ENCODE peak calls at places on chromosomes 16 and 17, in eight cellular contexts. H is astrocyte of the spinal cord, B is progenitor cell of endocrine pancreas, E is lung, G is AG10803, O is fibroblast of the aortic adventitia, T is brain microvascular endothelial cell, Z is GM12865. Y is an unnamed sample.

GRCh38 chr17:32546031-32546444 is 59.2 kb downstream of the CDK5R1 start:
- DNase-seq in Z (no peak), E (no peak), T (no peak), H (no peak), O (no peak), B (no peak), G (peak; percentile 13), Y (no peak)

GRCh38 chr16:76780556-76780955 is 410.4 kb upstream of the MON1B start:
- DNase-seq in T (no peak), H (no peak), Z (no peak), O (no peak), B (no peak), E (no peak), G (no peak), Y (no peak)

GRCh38 chr17:31629696-31630470 is 229.2 kb downstream of the COPRS start:
- DNase-seq in E (no peak), T (no peak), B (no peak), G (peak; percentile 99), H (peak; percentile 29), Z (no peak), O (peak; percentile 87), Y (no peak)

GRCh38 chr17:16943541-16944333 is 28.2 kb downstream of the TNFRSF13B start:
- DNase-seq in G (no peak), E (no peak), T (no peak), H (no peak), O (no peak), Z (no peak), B (no peak), Y (no peak)

GRCh38 chr17:78888911-78889496 is 14.0 kb downstream of the CEP295NL start:
- DNase-seq in B (no peak), Z (no peak), O (no peak), G (no peak), H (no peak), T (no peak), E (no peak), Y (no peak)

GRCh38 chr16:1127101-1127500 is 25.8 kb upstream of the CACNA1H start:
- DNase-seq in E (no peak), Z (no peak), O (no peak), H (no peak), B (no peak), T (no peak), G (no peak), Y (no peak)

GRCh38 chr17:72735602-72736001 is 356.9 kb downstream of the SLC39A11 start:
- DNase-seq in O (no peak), H (no peak), T (no peak), Z (no peak), E (no peak), G (no peak), B (no peak), Y (no peak)

GRCh38 chr16:273547-274421 is 2.0 kb downstream of the RGS11 start:
- DNase-seq in B (no peak), O (no peak), Z (peak; percentile 15), T (no peak), H (no peak), E (no peak), G (no peak), Y (no peak)

GRCh38 chr16:67150833-67151396 is at the start of gene B3GNT9:
- DNase-seq in Z (peak; percentile 67), E (peak; percentile 66), B (no peak), H (peak; percentile 68), G (peak; percentile 74), O (peak; percentile 80), T (peak; percentile 43), Y (peak; percentile 88)

GRCh38 chr16:1991135-1991551 is 1.4 kb downstream of the SYNGR3 start:
- DNase-seq in B (no peak), G (no peak), O (no peak), Z (peak; percentile 91), E (no peak), T (no peak), H (no peak), Y (peak; percentile 78)

GRCh38 chr16:12538667-12539081 is 265.0 kb downstream of the CPPED1 start:
- DNase-seq in T (no peak), G (peak; percentile 44), O (peak; percentile 39), H (no peak), Z (peak; percentile 62), E (no peak), B (no peak), Y (no peak)

GRCh38 chr17:39152134-39152884 is 872 bp upstream of the PLXDC1 start:
- DNase-seq in T (no peak), H (no peak), B (no peak), Z (no peak), O (no peak), G (no peak), E (no peak), Y (no peak)

GRCh38 chr17:7440113-7440822 is 956 bp downstream of the FGF11 start:
- DNase-seq in E (no peak), H (peak; percentile 6), G (no peak), Z (peak; percentile 58), T (no peak), O (peak; percentile 22), B (no peak), Y (peak; percentile 72)

GRCh38 chr17:82083533-82084359 is 14.3 kb downstream of the FASN start:
- DNase-seq in Z (no peak), H (no peak), E (no peak), O (no peak), T (no peak), G (no peak), B (no peak), Y (no peak)

DNA sequence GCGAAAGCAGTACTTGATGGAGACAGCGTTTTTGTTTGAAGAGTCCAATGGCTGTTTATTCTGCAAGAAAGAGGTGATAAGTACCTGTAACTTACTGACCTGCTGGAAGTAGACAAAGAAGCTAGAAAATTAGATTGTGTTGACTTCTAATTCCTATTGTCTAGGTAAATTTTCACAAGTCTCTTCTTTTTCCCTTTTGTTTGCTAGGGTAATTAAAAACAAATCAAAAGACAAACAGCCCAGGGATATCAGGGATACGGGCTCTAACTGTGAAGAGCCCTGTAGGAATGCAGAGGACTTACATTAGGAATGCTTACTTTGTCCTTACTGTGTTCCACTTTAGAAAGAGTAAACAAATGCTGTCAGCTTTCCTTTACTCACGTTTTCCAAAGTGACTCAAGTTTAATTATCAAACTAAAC is 7.0 kb downstream of the PSME3IP1 start:
- DNase-seq in B (no peak), E (no peak), O (no peak), H (peak; percentile 14), Z (no peak), T (no peak), G (no peak), Y (no peak)
- TF ChIP-seq CTCF in B (no peak), E (no peak), O (no peak), H (no peak), Z (no peak), T (no peak), G (no peak), Y (no peak)

GRCh38 chr17:49612721-49613120 is 37.0 kb downstream of the NXPH3 start:
- DNase-seq in Z (no peak), G (no peak), T (no peak), B (no peak), O (no peak), H (no peak), E (no peak), Y (no peak)

GRCh38 chr17:49610883-49611584 is 35.4 kb downstream of the NXPH3 start:
- DNase-seq in B (no peak), G (peak; percentile 44), H (no peak), E (no peak), Z (no peak), O (no peak), T (no peak), Y (no peak)

GRCh38 chr17:49616546-49617205 is 41.0 kb downstream of the NXPH3 start:
- DNase-seq in E (peak; percentile 39), B (no peak), T (no peak), O (peak; percentile 99), Z (peak; percentile 27), H (peak; percentile 69), G (peak; percentile 98), Y (no peak)

GRCh38 chr17:49618112-49618611 is 42.5 kb downstream of the NXPH3 start:
- DNase-seq in B (no peak), E (no peak), T (no peak), O (no peak), H (peak; percentile 33), Z (no peak), G (no peak), Y (no peak)

GRCh38 chr17:49616086-49616485 is 40.4 kb downstream of the NXPH3 start:
- DNase-seq in G (no peak), B (no peak), T (no peak), E (no peak), O (peak; percentile 32), Z (peak; percentile 15), H (no peak), Y (peak; percentile 31)
- TF ChIP-seq CTCF in G (peak; percentile 37), B (peak; percentile 11), T (peak; percentile 52), E (no peak), O (peak; percentile 66), Z (no peak), H (no peak), Y (peak; percentile 3)

GRCh38 chr16:11232852-11233726 is 22.9 kb downstream of the SOCS1 start:
- DNase-seq in O (no peak), E (peak; percentile 53), B (no peak), Z (peak; percentile 88), T (no peak), G (no peak), H (no peak), Y (peak; percentile 67)

GRCh38 chr16:11235703-11235991 is 20.4 kb downstream of the SOCS1 start:
- DNase-seq in T (no peak), O (no peak), G (no peak), E (no peak), Z (no peak), B (no peak), H (no peak), Y (no peak)

GRCh38 chr16:11232302-11232851 is 23.6 kb downstream of the SOCS1 start:
- DNase-seq in T (no peak), B (no peak), G (no peak), E (no peak), H (no peak), Z (no peak), O (no peak), Y (no peak)

GRCh38 chr16:11234884-11235702 is 20.9 kb downstream of the SOCS1 start:
- DNase-seq in T (no peak), O (no peak), E (no peak), Z (no peak), G (no peak), B (no peak), H (no peak), Y (no peak)

DNA sequence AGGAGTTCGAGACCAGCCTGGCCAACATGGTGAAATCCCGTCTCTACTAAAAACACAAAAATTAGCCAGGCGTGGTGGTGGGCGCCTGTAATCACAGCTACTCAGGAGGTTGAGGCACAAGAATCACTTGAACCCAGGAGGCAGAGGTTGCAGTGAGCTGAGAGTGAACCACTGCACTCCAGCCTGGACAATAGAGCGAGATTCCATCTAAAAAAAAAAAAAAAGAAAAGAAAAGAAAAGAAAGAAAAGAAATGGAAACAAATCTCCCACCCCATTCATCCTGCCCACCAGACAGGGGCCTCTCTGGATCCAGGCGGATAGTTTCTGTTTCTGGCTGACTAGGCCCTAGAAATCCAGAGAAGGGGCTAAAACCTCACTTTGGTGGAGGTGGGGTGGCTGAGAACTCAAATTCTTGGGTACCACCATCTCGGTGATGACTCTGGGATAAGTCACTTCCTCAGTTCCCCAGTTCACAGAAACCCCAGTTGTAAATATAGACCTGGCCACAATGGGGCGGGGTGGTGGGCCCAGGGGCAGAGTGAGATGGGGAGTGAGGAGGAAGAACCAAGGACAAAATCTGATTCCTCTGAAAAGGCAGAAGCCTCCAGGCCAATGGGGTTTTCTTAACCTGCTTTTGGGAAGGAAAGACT is 22.2 kb downstream of the SOCS1 start:
- DNase-seq in H (no peak), Z (no peak), O (no peak), E (no peak), B (no peak), G (no peak), T (no peak), Y (no peak)
- TF ChIP-seq CTCF in H (no peak), Z (no peak), O (no peak), E (no peak), B (no peak), G (no peak), T (no peak), Y (no peak)

GRCh38 chr17:29331330-29331729 is 37.4 kb upstream of the NUFIP2 start:
- DNase-seq in G (no peak), E (no peak), H (no peak), T (no peak), O (no peak), B (no peak), Z (no peak), Y (no peak)
- TF ChIP-seq CTCF in G (no peak), E (no peak), H (no peak), T (no peak), O (no peak), B (no peak), Z (no peak), Y (no peak)